ENCODE peak calls at places on chromosomes 7 and 10, in nine cellular contexts. G, F, T, L, U, E, B, W and O are unnamed samples.

GRCh38 chr7:76507723-76508406 is 2.5 kb upstream of the UPK3B start:
- DNase-seq in G (no peak), F (no peak), T (no peak), L (no peak), U (no peak), E (no peak), B (peak; percentile 56), W (no peak), O (no peak)

GRCh38 chr7:74043523-74043951 is 15.6 kb downstream of the ELN start:
- DNase-seq in G (peak; percentile 76), F (no peak), T (no peak), L (no peak), U (no peak), E (no peak), B (no peak), W (no peak), O (no peak)

GRCh38 chr7:139936760-139937310 is 107.8 kb downstream of the TBXAS1 start:
- DNase-seq in G (no peak), F (no peak), T (no peak), L (no peak), U (no peak), E (no peak), B (no peak), W (peak; percentile 62), O (no peak)

GRCh38 chr10:92123031-92123450 is 167.8 kb downstream of the CPEB3 start:
- DNase-seq in G (peak; percentile 78), F (no peak), T (no peak), L (peak; percentile 84), U (no peak), E (no peak), B (no peak), W (peak; percentile 91), O (peak; percentile 73)

GRCh38 chr7:49119706-49120105 is 195.4 kb downstream of the CDC14C start:
- DNase-seq in G (no peak), F (no peak), T (no peak), L (no peak), U (no peak), E (no peak), B (no peak), W (no peak), O (no peak)

GRCh38 chr10:47384148-47384921 is at the start of gene ZNF488:
- DNase-seq in G (peak; percentile 91), F (peak; percentile 94), T (no peak), L (peak; percentile 83), U (peak; percentile 87), E (peak; percentile 91), B (peak; percentile 85), W (peak; percentile 49), O (peak; percentile 91)

GRCh38 chr7:132485136-132485535 is 91.1 kb downstream of the PLXNA4 start:
- DNase-seq in G (no peak), F (no peak), T (no peak), L (no peak), U (peak; percentile 31), E (no peak), B (no peak), W (no peak), O (no peak)

GRCh38 chr10:103512166-103512565 is 18.7 kb downstream of the NEURL1 start:
- DNase-seq in G (no peak), F (no peak), T (no peak), L (no peak), U (no peak), E (no peak), B (peak; percentile 24), W (no peak), O (no peak)

GRCh38 chr7:74214816-74215630 is 5.2 kb downstream of the LAT2 start:
- DNase-seq in G (no peak), F (no peak), T (no peak), L (no peak), U (no peak), E (no peak), B (no peak), W (no peak), O (no peak)

GRCh38 chr10:117137031-117137910 is 799 bp downstream of the VAX1 start:
- DNase-seq in G (peak; percentile 22), F (peak; percentile 84), T (no peak), L (peak; percentile 12), U (no peak), E (no peak), B (no peak), W (no peak), O (peak; percentile 53)

GRCh38 chr10:12500406-12501303 is 151.3 kb downstream of the CAMK1D start:
- DNase-seq in G (no peak), F (no peak), T (no peak), L (no peak), U (no peak), E (peak; percentile 46), B (no peak), W (no peak), O (no peak)

GRCh38 chr7:148927141-148927540 is 43.0 kb upstream of the EZH2 start:
- DNase-seq in G (no peak), F (no peak), T (no peak), L (no peak), U (no peak), E (no peak), B (no peak), W (no peak), O (no peak)

GRCh38 chr10:36094091-36094490 is 452.0 kb upstream of the FZD8 start:
- DNase-seq in G (no peak), F (no peak), T (no peak), L (no peak), U (no peak), E (no peak), B (no peak), W (no peak), O (no peak)

GRCh38 chr7:157428554-157428945 is 91.7 kb downstream of the DNAJB6 start:
- DNase-seq in G (no peak), F (no peak), T (no peak), L (no peak), U (no peak), E (no peak), B (no peak), W (no peak), O (peak; percentile 13)

GRCh38 chr7:4074407-4074806 is 607.7 kb upstream of the FOXK1 start:
- DNase-seq in G (no peak), F (no peak), T (no peak), L (no peak), U (no peak), E (no peak), B (peak; percentile 14), W (no peak), O (no peak)

GRCh38 chr10:130935897-130936550 is 375.5 kb downstream of the TCERG1L start:
- DNase-seq in G (no peak), F (no peak), T (no peak), L (no peak), U (no peak), E (no peak), B (peak; percentile 25), W (no peak), O (no peak)

GRCh38 chr7:158396301-158396905 is 191.2 kb downstream of the PTPRN2 start:
- DNase-seq in G (no peak), F (no peak), T (no peak), L (no peak), U (no peak), E (no peak), B (no peak), W (no peak), O (no peak)

GRCh38 chr10:50600286-50600685 is 23.5 kb downstream of the SGMS1 start:
- DNase-seq in G (peak; percentile 37), F (no peak), T (no peak), L (no peak), U (no peak), E (no peak), B (no peak), W (no peak), O (no peak)

GRCh38 chr7:69403169-69403568 is 195.1 kb upstream of the AUTS2 start:
- DNase-seq in G (no peak), F (no peak), T (no peak), L (no peak), U (no peak), E (no peak), B (no peak), W (no peak), O (no peak)

DNA sequence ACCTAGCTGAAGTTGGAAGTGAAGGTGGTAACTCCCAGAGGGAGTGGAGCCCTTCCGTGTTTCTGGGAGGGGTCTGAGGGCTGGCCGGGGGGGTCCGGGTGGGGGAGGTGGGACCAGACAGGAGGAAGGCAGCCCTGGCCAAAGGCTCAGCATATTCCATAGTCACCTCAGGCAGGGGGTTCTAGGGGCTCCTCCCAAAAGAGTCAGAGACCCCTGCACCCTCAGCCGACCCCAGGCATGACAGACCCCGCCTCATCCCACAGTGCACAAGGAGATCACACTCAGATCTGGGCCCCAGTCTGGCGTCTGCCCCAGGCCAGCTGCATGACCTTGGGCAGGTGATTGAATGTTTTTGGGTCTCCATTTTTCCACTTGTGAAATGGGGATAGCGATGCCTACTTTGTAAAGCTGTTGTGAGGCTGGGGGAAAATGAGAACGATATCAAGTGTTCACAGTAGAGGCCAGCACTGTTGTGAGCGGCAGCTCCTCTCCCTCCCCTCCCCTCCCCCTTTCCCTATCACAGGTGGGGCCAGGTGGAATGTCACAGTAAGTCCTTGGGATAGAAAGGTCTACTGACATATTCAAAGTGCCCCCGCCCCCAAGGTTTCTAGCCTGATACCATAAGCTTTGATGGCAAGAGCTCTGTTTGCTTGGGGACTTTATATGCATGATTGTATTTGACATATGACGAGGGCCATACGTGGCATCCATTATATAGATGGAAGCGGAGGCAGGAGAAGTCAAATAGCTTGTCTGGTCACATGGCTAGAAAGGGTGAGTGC is 33.3 kb downstream of the DNAJB12 start:
- DNase-seq in G (peak; percentile 70), F (no peak), T (no peak), L (no peak), U (no peak), E (no peak), B (no peak), W (no peak), O (no peak)
- TF ChIP-seq POLR2A in G (no peak), F (peak; percentile 13), T (no peak), L (no peak), U (no peak), E (no peak), B (no peak), W (no peak), O (no peak)

GRCh38 chr10:71747808-71748523 is 25.4 kb downstream of the VSIR start:
- DNase-seq in G (no peak), F (no peak), T (peak; percentile 52), L (no peak), U (peak; percentile 66), E (peak; percentile 76), B (no peak), W (no peak), O (no peak)
- H3K4me1 ChIP-seq in G (peaks cover 30% of the 10 kb centered on the region), F (peaks cover 6% of the 10 kb centered on the region), T (peaks cover 45% of the 10 kb centered on the region), L (peaks cover 15% of the 10 kb centered on the region), U (peaks cover 45% of the 10 kb centered on the region), E (peaks cover 74% of the 10 kb centered on the region), B (peaks cover 35% of the 10 kb centered on the region), W (peaks cover 29% of the 10 kb centered on the region), O (no peaks in the 10 kb centered on the region)

DNA sequence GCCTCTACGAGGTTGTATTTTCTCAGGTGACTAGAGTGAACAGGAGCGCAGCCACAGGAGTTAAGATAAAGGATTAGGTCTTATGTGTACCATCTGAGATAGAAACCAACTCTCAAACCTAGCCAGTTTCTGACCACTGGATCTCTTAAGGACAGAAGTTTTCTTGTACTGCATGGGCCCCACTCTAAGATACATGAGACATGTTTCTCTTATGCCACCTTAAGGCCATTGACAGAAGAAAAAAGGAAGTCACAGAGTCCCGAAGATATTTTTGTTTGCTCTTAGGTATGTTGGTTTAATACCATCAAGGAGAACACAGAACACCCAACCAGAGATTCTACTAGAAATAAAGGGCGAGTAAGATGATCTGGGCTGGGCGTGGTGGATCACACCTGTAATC is 335.8 kb downstream of the FRMD4A start:
- DNase-seq in G (no peak), F (no peak), T (no peak), L (no peak), U (no peak), E (no peak), B (no peak), W (no peak), O (no peak)
- TF ChIP-seq CTCF in G (no peak), F (no peak), T (no peak), L (peak; percentile 5), U (no peak), E (no peak), B (no peak), W (no peak), O (no peak)

GRCh38 chr7:39413866-39414668 is 152.1 kb upstream of the YAE1 start:
- DNase-seq in G (peak; percentile 49), F (peak; percentile 13), T (peak; percentile 20), L (peak; percentile 30), U (peak; percentile 31), E (peak; percentile 66), B (no peak), W (peak; percentile 15), O (peak; percentile 66)
- TF ChIP-seq POLR2A in G (no peak), F (peak; percentile 19), T (no peak), L (no peak), U (no peak), E (no peak), B (no peak), W (no peak), O (no peak)